ENCODE peak calls at places on chromosomes 6 and 20, in five cellular contexts. N, R, A, B and T are unnamed samples.

GRCh38 chr6:106976270-106976669 is 1.7 kb upstream of the CD24 start:
- ATAC-seq in A (no peak), B (no peak), N (no peak), R (no peak), T (no peak)

GRCh38 chr20:21147593-21147992 is 21.7 kb downstream of the KIZ start:
- ATAC-seq in N (no peak), R (no peak), A (no peak), B (no peak), T (no peak)

GRCh38 chr6:29865648-29866047 is 38.0 kb downstream of the HLA-G start:
- ATAC-seq in A (no peak), N (no peak), R (no peak), B (no peak), T (no peak)

GRCh38 chr6:33118525-33119123 is 42.8 kb downstream of the HLA-DPB1 start:
- ATAC-seq in N (peak; percentile 70), A (peak; percentile 63), B (peak; percentile 45), R (peak; percentile 3), T (no peak)

GRCh38 chr6:56424542-56425083 is 177.2 kb upstream of the COL21A1 start:
- ATAC-seq in R (no peak), B (no peak), A (no peak), N (no peak), T (no peak)

GRCh38 chr20:46324960-46325703 is 16.8 kb upstream of the CDH22 start:
- ATAC-seq in N (peak; percentile 97), B (peak; percentile 68), A (peak; percentile 95), R (peak; percentile 81), T (no peak)

GRCh38 chr6:163392533-163392932 is 22.0 kb upstream of the QKI start:
- ATAC-seq in B (no peak), N (peak; percentile 48), A (peak; percentile 79), R (no peak), T (peak; percentile 58)

GRCh38 chr6:365835-366234 is 25.7 kb upstream of the IRF4 start:
- ATAC-seq in N (no peak), R (no peak), A (no peak), B (peak; percentile 38), T (no peak)

GRCh38 chr6:166924531-166924930 is 31.8 kb downstream of the RNASET2 start:
- ATAC-seq in A (no peak), N (no peak), B (no peak), R (no peak), T (no peak)

GRCh38 chr20:47181056-47181862 is 175.2 kb downstream of the ZMYND8 start:
- ATAC-seq in R (peak; percentile 97), A (peak; percentile 99), B (peak; percentile 91), N (peak; percentile 100), T (no peak)

GRCh38 chr20:44273231-44274215 is 26.4 kb downstream of the GDAP1L1 start:
- ATAC-seq in R (no peak), B (peak; percentile 50), A (peak; percentile 23), N (no peak), T (no peak)

GRCh38 chr6:52392944-52393343 is 27.2 kb upstream of the EFHC1 start:
- ATAC-seq in B (no peak), R (no peak), N (no peak), A (peak; percentile 4), T (no peak)

GRCh38 chr20:44153636-44154043 is 33.3 kb downstream of the JPH2 start:
- ATAC-seq in N (no peak), R (no peak), A (no peak), B (peak; percentile 37), T (peak; percentile 64)

GRCh38 chr6:161434921-161435411 is 161.1 kb upstream of the AGPAT4 start:
- ATAC-seq in N (no peak), A (no peak), B (no peak), R (no peak), T (peak; percentile 80)

GRCh38 chr6:107321793-107322192 is 137.6 kb downstream of the PDSS2 start:
- ATAC-seq in B (no peak), A (no peak), N (no peak), R (no peak), T (no peak)

GRCh38 chr6:30100585-30101422 is 12.1 kb downstream of the TRIM31 start:
- ATAC-seq in N (peak; percentile 43), A (no peak), B (peak; percentile 2), R (peak; percentile 25), T (no peak)

GRCh38 chr6:16496982-16497823 is 258.8 kb downstream of the GMPR start:
- ATAC-seq in R (peak; percentile 70), A (no peak), B (no peak), N (no peak), T (no peak)

GRCh38 chr20:16520154-16520553 is 53.1 kb downstream of the KIF16B start:
- ATAC-seq in N (no peak), R (no peak), A (no peak), B (no peak), T (no peak)

GRCh38 chr6:25311251-25311910 is 32.2 kb downstream of the CARMIL1 start:
- ATAC-seq in N (peak; percentile 91), B (no peak), A (no peak), R (peak; percentile 10), T (no peak)

GRCh38 chr6:25326958-25327357 is 47.8 kb downstream of the CARMIL1 start:
- ATAC-seq in R (no peak), B (no peak), A (no peak), N (no peak), T (no peak)

GRCh38 chr6:36269834-36270705 is at the start of gene PNPLA1:
- ATAC-seq in A (peak; percentile 43), R (peak; percentile 89), N (peak; percentile 25), B (no peak), T (no peak)

DNA sequence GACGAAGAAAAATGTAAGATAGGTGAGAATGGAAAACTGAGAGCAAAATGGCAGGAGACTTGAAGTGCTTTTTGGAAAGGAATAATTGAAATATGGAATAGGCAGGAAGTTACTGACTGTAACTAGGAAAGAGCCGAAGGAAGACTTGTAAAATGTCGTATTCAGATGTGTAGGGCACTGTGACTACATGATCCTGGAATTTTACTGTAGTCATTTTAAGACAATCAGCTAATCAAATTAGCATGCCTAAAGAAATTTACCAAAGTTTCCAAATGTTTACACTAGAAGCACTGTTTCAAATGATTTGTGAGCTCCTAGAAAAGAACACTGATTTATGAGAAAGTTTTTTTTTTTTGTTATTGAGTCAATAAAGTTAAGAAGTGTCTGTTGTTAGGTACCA is 21.2 kb upstream of the ADIG start:
- ATAC-seq in N (no peak), R (no peak), A (no peak), B (no peak), T (no peak)
- TF ChIP-seq POLR2AphosphoS5 in N (no peak), R (no peak), A (no peak), B (no peak), T (no peak)

GRCh38 chr20:37990571-37991151 is 42.6 kb downstream of the TTI1 start:
- ATAC-seq in A (no peak), B (peak; percentile 98), N (no peak), R (no peak), T (no peak)
- TF ChIP-seq POLR2AphosphoS5 in A (no peak), B (no peak), N (no peak), R (no peak), T (no peak)

GRCh38 chr20:63701051-63701328 is 4.5 kb downstream of the TNFRSF6B start:
- ATAC-seq in A (no peak), N (no peak), B (no peak), R (no peak), T (no peak)

GRCh38 chr20:63702036-63702665 is 5.6 kb downstream of the ARFRP1 start:
- ATAC-seq in N (no peak), B (no peak), R (no peak), A (no peak), T (no peak)

GRCh38 chr20:63700199-63701050 is 4.0 kb downstream of the TNFRSF6B start:
- ATAC-seq in B (no peak), A (no peak), R (no peak), N (no peak), T (no peak)

GRCh38 chr20:63702751-63703470 is 4.9 kb downstream of the ARFRP1 start:
- ATAC-seq in N (no peak), R (no peak), A (no peak), B (no peak), T (no peak)

GRCh38 chr20:63701329-63702035 is 5.0 kb downstream of the TNFRSF6B start:
- ATAC-seq in B (no peak), N (no peak), A (no peak), R (no peak), T (no peak)
- TF ChIP-seq POLR2AphosphoS5 in B (peak; percentile 18), N (no peak), A (no peak), R (no peak), T (no peak)

GRCh38 chr6:151004415-151005024 is 139.0 kb downstream of the MTHFD1L start:
- ATAC-seq in N (no peak), A (no peak), R (no peak), B (no peak), T (peak; percentile 73)
- TF ChIP-seq POLR2AphosphoS5 in N (no peak), A (no peak), R (no peak), B (no peak), T (peak; percentile 19)

GRCh38 chr20:50276119-50277063 is 85.8 kb downstream of the CEBPB start:
- ATAC-seq in A (no peak), B (no peak), N (no peak), R (no peak), T (no peak)

GRCh38 chr20:50274570-50275430 is 84.2 kb downstream of the CEBPB start:
- ATAC-seq in R (no peak), B (no peak), N (no peak), A (no peak), T (peak; percentile 62)

GRCh38 chr20:50271674-50272412 is 81.2 kb downstream of the CEBPB start:
- ATAC-seq in B (no peak), N (no peak), R (no peak), A (no peak), T (peak; percentile 17)

GRCh38 chr20:50272413-50273120 is 81.9 kb downstream of the CEBPB start:
- ATAC-seq in A (no peak), R (no peak), N (no peak), B (no peak), T (no peak)

GRCh38 chr20:50273601-50274491 is 83.2 kb downstream of the CEBPB start:
- ATAC-seq in B (no peak), A (no peak), R (peak; percentile 20), N (no peak), T (no peak)
- TF ChIP-seq POLR2AphosphoS5 in B (no peak), A (no peak), R (no peak), N (no peak), T (no peak)